ENCODE peak calls at places on chromosomes 12 and 14, in eight cellular contexts. J is Calu3; Z is adrenal gland; C is activated CD8-positive, alpha-beta memory T cell treated with anti-CD3 and anti-CD28 coated beads, Interleukin-2, amount 50 U/mL, for 48 hours; X is central memory CD8-positive, alpha-beta T cell; L is mammary epithelial cell; H is activated T-cell treated with anti-CD3 and anti-CD28 coated beads, Interleukin-2, amount 50 U/mL, for 1 hour; F is AML-193. M is an unnamed sample.

GRCh38 chr14:30940886-30941285 is 66.5 kb downstream of the COCH start:
- DNase-seq in X (no peak), Z (no peak), F (no peak), J (no peak), H (no peak), L (no peak), C (no peak), M (no peak)

GRCh38 chr14:31449971-31450610 is 7.2 kb downstream of the DTD2 start:
- DNase-seq in Z (no peak), L (peak; percentile 28), X (no peak), C (no peak), H (no peak), F (peak; percentile 71), J (no peak), M (peak; percentile 46)

GRCh38 chr14:99575043-99576023 is 28.7 kb downstream of the CCDC85C start:
- DNase-seq in X (no peak), Z (peak; percentile 83), C (no peak), J (peak; percentile 82), F (no peak), H (no peak), L (peak; percentile 26), M (peak; percentile 86)

GRCh38 chr12:9868271-9868815 is 811 bp downstream of the CLEC2B start:
- DNase-seq in C (no peak), Z (no peak), J (no peak), F (peak; percentile 47), X (no peak), L (no peak), H (no peak), M (no peak)

GRCh38 chr12:57233357-57234232 is 4.1 kb downstream of the SHMT2 start:
- DNase-seq in L (no peak), X (no peak), C (no peak), F (no peak), Z (no peak), H (no peak), J (no peak), M (no peak)

GRCh38 chr12:25591132-25591531 is 38.0 kb upstream of the LMNTD1 start:
- DNase-seq in L (no peak), X (no peak), Z (no peak), F (no peak), H (no peak), C (no peak), J (no peak), M (no peak)

GRCh38 chr12:21650997-21651396 is 6.6 kb downstream of the LDHB start:
- DNase-seq in X (no peak), Z (no peak), H (no peak), J (no peak), L (no peak), C (no peak), F (no peak), M (no peak)

GRCh38 chr12:65972149-65972548 is 147.9 kb downstream of the HMGA2 start:
- DNase-seq in L (no peak), J (no peak), F (no peak), H (no peak), C (no peak), X (no peak), Z (no peak), M (no peak)

GRCh38 chr14:92600318-92601053 is 86.9 kb downstream of the RIN3 start:
- DNase-seq in Z (no peak), F (peak; percentile 35), X (no peak), J (no peak), C (no peak), L (peak; percentile 78), H (no peak), M (peak; percentile 93)

GRCh38 chr12:124130717-124131670 is 158.0 kb downstream of the ZNF664 start:
- DNase-seq in L (no peak), F (no peak), J (no peak), H (no peak), Z (no peak), C (no peak), X (no peak), M (no peak)

GRCh38 chr12:65313704-65314317 is 35.3 kb downstream of the MSRB3 start:
- DNase-seq in F (peak; percentile 48), J (no peak), X (no peak), C (no peak), L (peak; percentile 19), H (no peak), Z (no peak), M (peak; percentile 52)

GRCh38 chr14:72443991-72444431 is 449.9 kb downstream of the DPF3 start:
- DNase-seq in F (no peak), Z (no peak), X (no peak), L (no peak), J (no peak), C (no peak), H (no peak), M (no peak)

GRCh38 chr12:118190266-118190665 is 54.3 kb downstream of the PEBP1 start:
- DNase-seq in H (no peak), L (peak; percentile 36), J (no peak), X (no peak), Z (no peak), C (no peak), F (no peak), M (no peak)

GRCh38 chr14:68789798-68790655 is 2.8 kb downstream of the ZFP36L1 start:
- DNase-seq in C (peak; percentile 74), J (peak; percentile 24), F (no peak), Z (peak; percentile 68), H (peak; percentile 58), X (no peak), L (peak; percentile 37), M (peak; percentile 15)

GRCh38 chr12:131824450-131824849 is 3.7 kb upstream of the MMP17 start:
- DNase-seq in L (no peak), C (no peak), X (no peak), H (no peak), Z (no peak), J (no peak), F (no peak), M (no peak)

GRCh38 chr12:18383203-18383602 is 121.9 kb downstream of the PIK3C2G start:
- DNase-seq in C (no peak), Z (no peak), X (no peak), L (peak; percentile 63), H (no peak), J (peak; percentile 27), F (no peak), M (peak; percentile 77)

GRCh38 chr14:45559626-45560025 is 306.6 kb upstream of the MIS18BP1 start:
- DNase-seq in F (no peak), L (no peak), Z (no peak), H (no peak), C (no peak), J (no peak), X (no peak), M (no peak)

GRCh38 chr14:95774265-95775160 is 60.6 kb upstream of the TCL1A start:
- DNase-seq in X (peak; percentile 19), Z (peak; percentile 80), F (no peak), L (peak; percentile 23), J (peak; percentile 59), H (peak; percentile 25), C (peak; percentile 76), M (peak; percentile 65)

GRCh38 chr12:129696952-129697351 is 206.9 kb downstream of the TMEM132D start:
- DNase-seq in C (no peak), Z (no peak), L (no peak), X (no peak), H (no peak), J (no peak), F (no peak), M (peak; percentile 42)

GRCh38 chr12:65775720-65776119 is 48.6 kb upstream of the HMGA2 start:
- DNase-seq in J (no peak), C (no peak), H (no peak), Z (no peak), F (no peak), X (no peak), L (no peak), M (no peak)

GRCh38 chr14:52879958-52880357 is 70.9 kb downstream of the FERMT2 start:
- DNase-seq in L (peak; percentile 18), Z (no peak), F (no peak), C (no peak), H (no peak), J (no peak), X (no peak), M (peak; percentile 44)

GRCh38 chr12:108849653-108850052 is 7.7 kb downstream of the SSH1 start:
- DNase-seq in F (no peak), H (no peak), Z (no peak), L (no peak), C (no peak), X (no peak), J (no peak), M (no peak)

GRCh38 chr12:113244015-113244983 is 23.0 kb downstream of the TPCN1 start:
- DNase-seq in J (peak; percentile 84), C (no peak), Z (peak; percentile 96), F (no peak), L (peak; percentile 65), H (no peak), X (no peak), M (peak; percentile 96)

GRCh38 chr12:12720637-12721250 is 3.6 kb downstream of the CDKN1B start:
- DNase-seq in J (peak; percentile 31), C (no peak), H (peak; percentile 43), F (peak; percentile 21), Z (no peak), L (peak; percentile 41), X (no peak), M (peak; percentile 47)

GRCh38 chr12:13074396-13075113 is 28.9 kb downstream of the GSG1 start:
- DNase-seq in C (no peak), Z (no peak), F (no peak), L (no peak), H (no peak), X (no peak), J (no peak), M (no peak)

GRCh38 chr12:92114834-92115233 is 30.8 kb downstream of the BTG1 start:
- DNase-seq in Z (no peak), F (no peak), H (no peak), C (no peak), J (no peak), X (no peak), L (no peak), M (no peak)

GRCh38 chr12:32140867-32141266 is 34.2 kb downstream of the BICD1 start:
- DNase-seq in H (no peak), X (no peak), Z (no peak), J (no peak), C (no peak), L (no peak), F (no peak), M (no peak)

GRCh38 chr14:60250318-60251035 is 1.5 kb downstream of the PPM1A start:
- DNase-seq in L (peak; percentile 53), F (no peak), X (no peak), Z (no peak), H (no peak), J (peak; percentile 6), C (no peak), M (peak; percentile 38)

GRCh38 chr14:54762296-54762695 is 140.3 kb downstream of the GCH1 start:
- DNase-seq in Z (no peak), J (no peak), H (no peak), F (no peak), L (no peak), X (no peak), C (no peak), M (no peak)

GRCh38 chr14:73162271-73162670 is 26.0 kb downstream of the PSEN1 start:
- DNase-seq in Z (no peak), L (no peak), X (no peak), C (no peak), J (no peak), H (no peak), F (no peak), M (no peak)